ENCODE peak calls at places on chromosomes 6 and 20, in ten cellular contexts. W, F, J, B, P, S, I, U, C and R are unnamed samples.

GRCh38 chr6:145761584-145761983 is 26.3 kb upstream of the EPM2A start:
- DNase-seq in I (no peak), U (no peak), C (no peak), J (no peak), W (no peak), P (no peak), B (no peak), F (no peak), S (no peak), R (no peak)

GRCh38 chr6:38997128-38997761 is 51.3 kb upstream of the GLP1R start:
- DNase-seq in I (peak), J (peak), S (peak), U (peak), P (no peak), C (no peak), W (no peak), F (peak), B (peak), R (no peak)

GRCh38 chr6:165987483-165988305 is 180.0 kb downstream of the TBXT start:
- DNase-seq in B (no peak), S (peak), C (peak), I (peak), U (peak), J (no peak), W (no peak), F (peak), P (peak), R (no peak)

GRCh38 chr6:54252496-54252895 is 55.7 kb upstream of the TINAG start:
- DNase-seq in J (no peak), C (no peak), U (no peak), I (no peak), S (no peak), W (no peak), P (no peak), B (no peak), F (no peak), R (no peak)

GRCh38 chr6:31113861-31114539 is 600 bp upstream of the PSORS1C1 start:
- DNase-seq in W (peak), P (no peak), C (peak), S (no peak), F (peak), B (no peak), J (no peak), I (no peak), U (no peak), R (peak)

GRCh38 chr20:34541264-34541901 is 17.1 kb upstream of the MAP1LC3A start:
- DNase-seq in I (no peak), S (no peak), P (no peak), F (no peak), B (no peak), U (no peak), W (peak), C (no peak), J (no peak), R (peak)

GRCh38 chr20:46206025-46206424 is 87.9 kb downstream of the CD40 start:
- DNase-seq in U (peak), J (peak), I (no peak), B (no peak), F (peak), P (peak), S (no peak), C (no peak), W (peak), R (no peak)

GRCh38 chr6:82711105-82711829 is 347.6 kb downstream of the TPBG start:
- DNase-seq in C (no peak), J (no peak), W (no peak), B (no peak), I (no peak), S (no peak), U (no peak), F (no peak), P (no peak), R (no peak)

GRCh38 chr6:15327271-15327670 is 81.4 kb downstream of the JARID2 start:
- DNase-seq in I (no peak), C (no peak), P (no peak), F (no peak), U (no peak), B (peak), W (no peak), S (peak), J (peak), R (no peak)

GRCh38 chr6:7899046-7899888 is 11.3 kb downstream of the TXNDC5 start:
- DNase-seq in W (no peak), C (no peak), F (no peak), U (no peak), P (no peak), B (no peak), I (peak), J (peak), S (peak), R (no peak)

GRCh38 chr20:43923917-43924316 is 9.3 kb downstream of the TOX2 start:
- DNase-seq in P (no peak), I (no peak), C (no peak), S (no peak), F (no peak), B (no peak), U (no peak), J (no peak), W (no peak), R (no peak)

GRCh38 chr20:43925215-43925614 is 10.6 kb downstream of the TOX2 start:
- DNase-seq in C (no peak), J (peak), U (no peak), I (no peak), F (no peak), W (no peak), S (no peak), B (no peak), P (no peak), R (no peak)

GRCh38 chr20:43926287-43926686 is 11.6 kb downstream of the TOX2 start:
- DNase-seq in I (no peak), U (no peak), J (no peak), C (no peak), B (no peak), W (no peak), P (no peak), F (no peak), S (no peak), R (no peak)

GRCh38 chr20:43926691-43927090 is 12.0 kb downstream of the TOX2 start:
- DNase-seq in W (no peak), C (no peak), P (no peak), B (no peak), J (no peak), F (no peak), U (no peak), S (no peak), I (no peak), R (no peak)

DNA sequence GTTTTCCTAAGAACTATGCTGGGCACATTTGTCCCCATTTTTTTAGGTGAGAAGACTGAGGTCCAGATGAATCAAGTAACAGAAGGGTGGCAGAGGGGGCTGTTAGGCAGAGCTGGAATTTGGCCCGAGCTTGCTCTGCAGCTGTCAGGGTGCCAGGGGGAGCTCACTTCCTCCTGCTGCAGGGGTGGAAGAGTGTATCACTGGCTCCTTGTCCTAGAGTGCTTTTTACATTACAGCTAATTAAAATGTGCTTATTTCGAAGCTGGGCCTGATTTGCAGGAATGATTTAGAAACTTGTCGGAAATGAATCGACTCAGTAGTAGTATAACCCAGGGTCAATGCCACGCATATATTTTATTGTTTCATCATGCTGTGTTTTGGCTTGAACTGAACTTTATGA is 11.1 kb downstream of the TOX2 start:
- DNase-seq in B (peak), C (no peak), W (no peak), J (no peak), I (no peak), P (no peak), U (no peak), F (peak), S (no peak), R (no peak)
- TF ChIP-seq CTCF in B (no peak), C (no peak), W (no peak), J (no peak), I (no peak), P (no peak), U (peak), F (peak), S (no peak), R (no peak)

GRCh38 chr20:32551693-32552092 is 33.4 kb downstream of the NOL4L start:
- DNase-seq in C (no peak), I (no peak), F (no peak), J (no peak), B (no peak), U (no peak), S (no peak), P (no peak), W (no peak), R (no peak)
- TF ChIP-seq CTCF in C (no peak), I (no peak), F (no peak), J (no peak), B (no peak), U (no peak), S (no peak), P (no peak), W (no peak), R (no peak)

GRCh38 chr6:6217838-6218237 is 102.6 kb downstream of the F13A1 start:
- DNase-seq in U (no peak), W (no peak), S (no peak), I (peak), C (no peak), J (no peak), P (no peak), F (no peak), B (no peak), R (no peak)

GRCh38 chr6:6219716-6220115 is 100.7 kb downstream of the F13A1 start:
- DNase-seq in F (no peak), U (no peak), P (no peak), S (no peak), I (no peak), C (no peak), J (no peak), W (no peak), B (no peak), R (no peak)

GRCh38 chr6:6221829-6222535 is 98.5 kb downstream of the F13A1 start:
- DNase-seq in C (no peak), J (peak), S (peak), W (no peak), F (no peak), U (no peak), I (peak), B (no peak), P (no peak), R (no peak)

GRCh38 chr6:6218246-6219085 is 102.0 kb downstream of the F13A1 start:
- DNase-seq in F (no peak), W (no peak), C (no peak), S (no peak), B (no peak), U (peak), P (no peak), I (no peak), J (no peak), R (no peak)

GRCh38 chr6:6220718-6221117 is 99.7 kb downstream of the F13A1 start:
- DNase-seq in P (no peak), W (no peak), J (no peak), F (no peak), S (no peak), B (no peak), I (peak), U (no peak), C (no peak), R (no peak)
- TF ChIP-seq CTCF in P (peak), W (no peak), J (peak), F (no peak), S (peak), B (no peak), I (peak), U (no peak), C (no peak), R (peak)

GRCh38 chr6:47308223-47308567 is 1.5 kb downstream of the TNFRSF21 start:
- DNase-seq in B (no peak), F (no peak), P (no peak), U (no peak), I (no peak), C (no peak), J (no peak), W (no peak), S (peak), R (no peak)

GRCh38 chr6:47308674-47309325 is 905 bp downstream of the TNFRSF21 start:
- DNase-seq in P (no peak), J (peak), F (peak), B (no peak), I (peak), U (no peak), S (peak), C (no peak), W (peak), R (no peak)

GRCh38 chr6:47307362-47308222 is 2.1 kb downstream of the TNFRSF21 start:
- DNase-seq in C (no peak), W (no peak), F (no peak), P (no peak), S (no peak), U (no peak), B (no peak), J (no peak), I (no peak), R (no peak)

GRCh38 chr6:47309326-47310130 is at the start of gene TNFRSF21:
- DNase-seq in B (peak), C (peak), W (peak), F (peak), J (peak), P (peak), U (peak), I (peak), S (peak), R (peak)

GRCh38 chr6:47310131-47310480 is 401 bp upstream of the TNFRSF21 start:
- DNase-seq in C (no peak), S (no peak), P (no peak), B (no peak), W (no peak), I (no peak), J (no peak), F (no peak), U (no peak), R (no peak)
- TF ChIP-seq CTCF in C (no peak), S (no peak), P (no peak), B (no peak), W (no peak), I (no peak), J (no peak), F (no peak), U (no peak), R (peak)

GRCh38 chr20:8951136-8951535 is 117.8 kb upstream of the PLCB4 start:
- DNase-seq in J (no peak), W (no peak), P (no peak), B (no peak), C (no peak), F (no peak), I (no peak), U (no peak), S (no peak), R (no peak)

DNA sequence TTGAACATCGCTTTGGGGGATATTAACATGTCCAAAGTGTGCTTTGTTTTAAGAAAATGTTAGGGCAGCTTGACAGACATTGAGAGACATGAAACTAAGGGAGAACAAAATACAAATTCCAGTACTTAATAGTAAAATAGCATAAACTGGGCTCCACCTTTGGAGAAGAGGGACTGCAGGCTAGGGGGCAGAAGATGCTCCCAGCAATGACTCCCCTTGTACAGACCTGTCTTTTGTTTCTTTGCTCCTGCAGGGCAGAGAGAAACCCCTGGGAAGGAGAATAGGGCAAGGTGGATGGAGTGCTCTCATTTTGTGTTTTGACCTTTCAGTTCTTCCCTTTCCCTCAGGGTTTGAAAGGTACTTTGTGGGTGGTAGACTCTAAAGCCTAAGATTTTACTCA is 115.6 kb upstream of the PLCB4 start:
- DNase-seq in C (no peak), P (no peak), W (no peak), J (no peak), U (no peak), B (no peak), S (no peak), I (peak), F (no peak), R (no peak)
- TF ChIP-seq CTCF in C (no peak), P (no peak), W (no peak), J (no peak), U (peak), B (no peak), S (peak), I (peak), F (no peak), R (no peak)

DNA sequence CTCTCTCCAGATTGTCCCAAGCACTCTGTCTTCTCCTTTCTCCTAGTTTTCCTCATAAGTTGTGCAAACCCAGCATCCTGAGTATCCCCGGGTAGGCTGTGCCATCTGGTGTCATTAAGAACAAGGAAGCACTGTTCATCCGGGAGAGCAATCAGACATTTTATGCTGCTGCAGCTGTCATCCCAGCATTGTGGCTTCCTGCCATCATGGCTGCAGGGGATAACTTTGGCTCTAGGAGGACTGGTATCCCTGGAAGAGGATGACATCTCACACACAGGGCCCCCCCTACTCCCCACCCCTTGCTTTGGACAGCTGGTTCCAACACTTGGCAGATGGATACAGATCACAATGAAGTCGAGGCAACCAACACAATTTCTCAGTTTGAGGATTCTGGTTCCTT is 1195.1 kb upstream of the MAP3K7 start:
- DNase-seq in B (no peak), P (no peak), I (no peak), W (no peak), J (no peak), U (no peak), S (no peak), F (no peak), C (no peak), R (no peak)
- TF ChIP-seq CTCF in B (no peak), P (no peak), I (no peak), W (no peak), J (no peak), U (no peak), S (no peak), F (no peak), C (no peak), R (no peak)

GRCh38 chr6:104955927-104956662 is 812 bp upstream of the LIN28B start:
- DNase-seq in W (no peak), U (no peak), J (no peak), I (peak), C (no peak), B (no peak), S (peak), P (no peak), F (no peak), R (no peak)
- TF ChIP-seq CTCF in W (no peak), U (no peak), J (no peak), I (no peak), C (no peak), B (no peak), S (no peak), P (no peak), F (no peak), R (no peak)

DNA sequence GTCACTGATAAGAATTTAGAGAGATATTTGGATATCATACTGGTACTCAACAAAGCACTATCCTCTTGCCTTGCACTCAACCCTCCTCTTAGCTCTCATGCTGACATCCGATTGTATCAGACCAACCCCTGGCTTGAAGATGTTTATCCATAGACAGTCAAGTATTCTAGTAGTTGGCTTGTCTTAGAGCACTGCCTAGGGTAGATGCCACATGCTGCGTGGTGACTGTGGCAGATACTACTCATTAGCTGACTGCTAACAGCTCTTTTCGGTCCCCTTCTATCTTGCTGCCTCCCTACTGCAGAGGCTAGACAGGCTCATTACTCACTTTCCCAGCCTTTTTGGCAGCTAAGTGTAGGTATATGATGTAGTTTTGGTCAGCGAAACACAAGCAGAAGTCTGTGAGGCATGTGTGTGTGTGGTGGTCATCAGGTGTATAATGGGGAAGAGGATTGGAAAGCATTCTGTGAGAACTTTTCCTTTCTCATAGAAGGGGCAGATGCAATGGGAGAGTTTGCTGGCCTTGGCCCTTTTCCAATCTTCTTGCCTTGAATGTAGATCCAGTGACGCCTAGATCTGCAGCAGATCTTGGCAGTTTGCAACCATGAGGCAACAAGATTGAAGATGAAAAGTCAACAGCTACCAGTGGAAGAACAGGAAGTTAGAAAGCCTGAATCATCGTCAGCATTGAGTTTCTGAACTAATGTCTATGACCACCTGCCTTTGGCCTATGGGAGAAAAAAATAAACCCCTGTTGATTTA is 4.4 kb upstream of the IFNGR1 start:
- DNase-seq in U (peak), S (no peak), B (no peak), F (peak), I (no peak), C (no peak), P (peak), J (no peak), W (no peak), R (no peak)
- TF ChIP-seq CTCF in U (no peak), S (no peak), B (no peak), F (no peak), I (no peak), C (no peak), P (no peak), J (no peak), W (no peak), R (no peak)